ENCODE peak calls at places on chromosomes 11 and 22, in eight cellular contexts. B is PC-9, P is upper lobe of right lung, L is thoracic aorta, G is endodermal cell, Y is uterus, W is tibial nerve, T is tibial artery. E is an unnamed sample.
A peak's percentile ranks its signal among the peaks of the same experiment; 100 is the strongest.

GRCh38 chr11:110176366-110177056 is 83.3 kb downstream of the ZC3H12C start:
- DNase-seq in L (no peak), G (no peak), W (no peak), T (no peak), B (no peak), Y (no peak), P (no peak), E (no peak)

GRCh38 chr11:116640641-116641402 is 132.0 kb downstream of the BUD13 start:
- DNase-seq in W (no peak), B (no peak), L (no peak), P (no peak), T (no peak), Y (no peak), G (peak; percentile 24), E (no peak)

GRCh38 chr11:94131363-94132115 is 2.9 kb downstream of the PANX1 start:
- DNase-seq in W (no peak), L (no peak), T (no peak), G (peak; percentile 47), P (no peak), Y (peak; percentile 56), B (peak; percentile 60), E (no peak)

GRCh38 chr11:124897681-124898680 is at the start of gene ROBO4:
- DNase-seq in G (peak; percentile 60), T (peak; percentile 79), P (no peak), Y (peak; percentile 26), L (no peak), W (no peak), B (peak; percentile 62), E (peak; percentile 83)

GRCh38 chr11:68505596-68505995 is 45.0 kb downstream of the PPP6R3 start:
- DNase-seq in P (no peak), G (no peak), T (no peak), B (no peak), L (no peak), W (no peak), Y (no peak), E (no peak)

GRCh38 chr22:44847380-44847779 is 95.0 kb downstream of the ARHGAP8 start:
- DNase-seq in B (no peak), G (no peak), T (no peak), Y (no peak), P (no peak), W (no peak), L (no peak), E (no peak)

GRCh38 chr22:23534851-23535717 is 45.0 kb downstream of the IGLL1 start:
- DNase-seq in L (no peak), B (no peak), P (peak; percentile 60), G (peak; percentile 57), W (no peak), T (peak; percentile 63), Y (no peak), E (no peak)

GRCh38 chr11:83819936-83820549 is 533.9 kb upstream of the CCDC90B start:
- DNase-seq in G (no peak), Y (no peak), W (no peak), B (peak; percentile 59), P (no peak), T (no peak), L (no peak), E (no peak)

GRCh38 chr22:23394525-23395326 is 185.4 kb downstream of the IGLL1 start:
- DNase-seq in L (no peak), B (no peak), Y (no peak), W (no peak), P (peak; percentile 48), G (peak; percentile 39), T (no peak), E (no peak)

GRCh38 chr22:45867118-45867905 is 109.7 kb downstream of the WNT7B start:
- DNase-seq in W (no peak), T (no peak), B (no peak), Y (peak; percentile 14), P (peak; percentile 70), G (peak; percentile 83), L (no peak), E (no peak)

GRCh38 chr22:36220457-36220921 is 18.8 kb downstream of the APOL2 start:
- DNase-seq in G (peak; percentile 65), T (no peak), B (no peak), L (no peak), W (no peak), Y (peak; percentile 52), P (no peak), E (no peak)

GRCh38 chr22:36933629-36934028 is 20.2 kb downstream of the CSF2RB start:
- DNase-seq in L (no peak), T (peak; percentile 61), W (no peak), P (no peak), Y (no peak), B (no peak), G (peak; percentile 24), E (no peak)

GRCh38 chr22:36256474-36256873 is 3.5 kb downstream of the APOL1 start:
- DNase-seq in T (no peak), P (no peak), B (no peak), W (no peak), Y (no peak), L (no peak), G (no peak), E (no peak)

GRCh38 chr11:955154-956049 is 29.7 kb downstream of the AP2A2 start:
- DNase-seq in W (no peak), Y (no peak), T (no peak), B (peak; percentile 77), G (no peak), L (no peak), P (no peak), E (no peak)

GRCh38 chr22:37805878-37806277 is 1.9 kb upstream of the GCAT start:
- DNase-seq in Y (no peak), P (no peak), G (no peak), W (no peak), L (no peak), T (no peak), B (no peak), E (no peak)

GRCh38 chr11:95849087-95849825 is 59.0 kb downstream of the CEP57 start:
- DNase-seq in P (no peak), T (peak; percentile 79), B (peak; percentile 56), Y (peak; percentile 29), L (no peak), G (peak; percentile 77), W (no peak), E (no peak)

GRCh38 chr22:49639956-49640355 is 187.7 kb downstream of the BRD1 start:
- DNase-seq in L (no peak), P (no peak), T (no peak), B (no peak), Y (no peak), W (no peak), G (no peak), E (no peak)

GRCh38 chr22:43110927-43111623 is 525 bp downstream of the BIK start:
- DNase-seq in G (peak; percentile 68), W (no peak), P (peak; percentile 83), Y (no peak), T (no peak), B (no peak), L (no peak), E (peak; percentile 33)

GRCh38 chr11:58508005-58508404 is at the start of gene OR5B21:
- DNase-seq in T (no peak), P (no peak), L (no peak), Y (no peak), W (no peak), B (no peak), G (no peak), E (no peak)

GRCh38 chr11:63610604-63611394 is 3.4 kb downstream of the PLAAT3 start:
- DNase-seq in L (no peak), T (no peak), Y (no peak), B (no peak), W (no peak), G (peak; percentile 85), P (no peak), E (no peak)
- TF ChIP-seq CTCF in L (peak; percentile 19), T (no peak), Y (no peak), B (no peak), W (peak; percentile 24), G (peak; percentile 62), P (no peak), E (no peak)

DNA sequence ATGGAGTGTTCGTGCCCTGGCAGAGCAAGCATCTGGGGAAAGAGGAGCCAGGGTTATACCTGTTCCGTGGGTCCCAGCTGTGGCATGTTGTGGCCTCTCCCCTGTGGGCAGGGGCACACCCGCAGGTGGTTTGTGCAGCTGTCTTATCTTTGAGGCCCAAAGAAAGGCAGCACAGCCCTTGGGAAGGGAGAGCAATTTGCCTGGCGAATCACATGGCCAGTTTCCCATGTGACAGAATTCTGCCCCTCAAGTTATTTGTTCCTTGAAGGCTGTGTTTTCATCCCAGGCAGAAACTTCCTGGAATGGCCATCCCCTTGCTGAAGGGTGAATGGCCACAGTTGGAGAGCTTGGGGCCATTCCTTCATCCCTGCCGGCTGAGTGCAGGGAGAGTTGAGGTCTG is 16.4 kb upstream of the COX8A start:
- DNase-seq in Y (no peak), B (no peak), L (no peak), W (no peak), G (no peak), T (no peak), P (no peak), E (no peak)
- H3K4me1 ChIP-seq in Y (no peaks in the 10 kb centered on the region), B (no peaks in the 10 kb centered on the region), L (no peaks in the 10 kb centered on the region), W (no peaks in the 10 kb centered on the region), G (peaks cover 3% of the 10 kb centered on the region), T (no peaks in the 10 kb centered on the region), P (no peaks in the 10 kb centered on the region), E (no peaks in the 10 kb centered on the region)

GRCh38 chr11:65488273-65489058 is 10.4 kb upstream of the MALAT1 start:
- DNase-seq in Y (peak; percentile 74), L (no peak), W (no peak), P (peak; percentile 68), B (no peak), G (no peak), T (peak; percentile 86), E (peak; percentile 66)

GRCh38 chr11:65489061-65489705 is 9.7 kb upstream of the MALAT1 start:
- DNase-seq in B (peak; percentile 64), T (peak; percentile 83), G (peak; percentile 94), W (no peak), P (peak; percentile 64), Y (peak; percentile 80), L (peak; percentile 58), E (peak; percentile 72)

GRCh38 chr11:65486570-65487466 is 12.0 kb upstream of the MALAT1 start:
- DNase-seq in G (no peak), L (no peak), T (peak; percentile 63), P (peak; percentile 38), W (no peak), Y (no peak), B (no peak), E (no peak)

GRCh38 chr11:65487467-65488272 is 11.2 kb upstream of the MALAT1 start:
- DNase-seq in P (peak; percentile 96), B (peak; percentile 99), L (peak; percentile 99), W (peak; percentile 99), T (peak; percentile 100), G (peak; percentile 99), Y (peak; percentile 98), E (peak; percentile 99)

DNA sequence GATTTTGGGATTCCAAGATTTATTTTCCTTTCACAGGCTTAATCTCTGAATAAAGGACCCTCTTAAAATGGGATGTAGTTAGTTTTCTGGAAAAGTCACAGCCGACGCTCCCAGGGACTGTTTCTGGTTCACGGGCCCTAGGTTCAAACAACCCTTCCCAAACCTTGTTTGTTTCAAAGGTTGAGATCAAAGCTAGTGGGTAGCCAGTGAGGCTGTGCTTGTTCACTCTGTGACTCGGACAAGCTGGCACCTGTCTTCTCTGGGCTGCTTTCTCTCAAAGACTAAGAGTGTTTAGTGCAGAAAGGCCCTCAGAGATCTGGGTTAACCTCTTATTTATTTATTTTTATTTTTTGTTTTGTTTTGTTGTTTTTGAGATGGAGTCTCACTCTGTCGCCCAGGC is 13.0 kb upstream of the MALAT1 start:
- DNase-seq in W (no peak), B (no peak), T (no peak), G (no peak), P (no peak), Y (no peak), L (no peak), E (no peak)
- H3K27ac ChIP-seq in W (peak overlapping the region; percentile 99), B (peak overlapping the region; percentile 74), T (peak overlapping the region; percentile 97), G (peak overlapping the region; percentile 47), P (peak overlapping the region; percentile 100), Y (peak overlapping the region; percentile 98), L (peak overlapping the region; percentile 96), E (peak overlapping the region; percentile 99)

GRCh38 chr11:103964390-103964789 is 72.0 kb upstream of the DDI1 start:
- DNase-seq in G (no peak), W (no peak), L (no peak), P (no peak), T (no peak), Y (no peak), B (no peak), E (no peak)
- TF ChIP-seq CTCF in G (peak; percentile 65), W (no peak), L (no peak), P (no peak), T (no peak), Y (no peak), B (no peak), E (no peak)